ENCODE peak calls at places on chromosomes 2 and 18, in seven cellular contexts. M is SK-N-SH, Y is K562, C is GM12892, B is GM12878, K is HepG2, J is H1. P is an unnamed sample.

GRCh38 chr2:17958486-17959092 is 80.1 kb downstream of the KCNS3 start:
- DNase-seq in M (no peak), Y (no peak), C (no peak), B (no peak), K (no peak), J (no peak), P (no peak)

GRCh38 chr2:241314181-241314932 is 1.1 kb downstream of the HDLBP start:
- DNase-seq in M (no peak), Y (no peak), C (no peak), B (no peak), K (peak), J (no peak), P (no peak)

GRCh38 chr2:224023188-224023587 is 15.9 kb downstream of the SERPINE2 start:
- DNase-seq in M (no peak), Y (no peak), C (no peak), B (no peak), K (peak), J (no peak), P (no peak)

GRCh38 chr2:109132626-109133025 is 3.6 kb downstream of the SH3RF3 start:
- DNase-seq in M (no peak), Y (no peak), C (no peak), B (no peak), K (no peak), J (no peak), P (no peak)

GRCh38 chr2:176105078-176105726 is 1.9 kb upstream of the HOXD11 start:
- DNase-seq in M (no peak), Y (no peak), C (no peak), B (no peak), K (no peak), J (peak), P (no peak)

GRCh38 chr18:79754022-79754761 is 43.5 kb upstream of the KCNG2 start:
- DNase-seq in M (no peak), Y (no peak), C (no peak), B (no peak), K (no peak), J (no peak), P (no peak)

GRCh38 chr2:115560671-115561070 is 1118.2 kb downstream of the DPP10 start:
- DNase-seq in M (no peak), Y (no peak), C (no peak), B (no peak), K (no peak), J (no peak), P (no peak)

GRCh38 chr2:21396252-21396651 is 272.5 kb downstream of the TDRD15 start:
- DNase-seq in M (no peak), Y (no peak), C (no peak), B (no peak), K (no peak), J (no peak), P (no peak)

GRCh38 chr2:127572841-127573240 is 37.4 kb downstream of the MYO7B start:
- DNase-seq in M (no peak), Y (no peak), C (no peak), B (no peak), K (no peak), J (peak), P (no peak)

GRCh38 chr2:25073025-25073424 is 31.1 kb downstream of the EFR3B start:
- DNase-seq in M (no peak), Y (no peak), C (no peak), B (no peak), K (no peak), J (no peak), P (no peak)

GRCh38 chr2:195535911-195536522 is 121.0 kb upstream of the SLC39A10 start:
- DNase-seq in M (no peak), Y (peak), C (peak), B (peak), K (no peak), J (no peak), P (peak)

GRCh38 chr2:44944102-44944951 is 2.8 kb downstream of the SIX3 start:
- DNase-seq in M (peak), Y (no peak), C (no peak), B (no peak), K (no peak), J (peak), P (no peak)

GRCh38 chr2:166112193-166112605 is 15.6 kb downstream of the SCN1A start:
- DNase-seq in M (no peak), Y (no peak), C (no peak), B (no peak), K (no peak), J (no peak), P (no peak)

GRCh38 chr2:121791253-121791652 is 35.8 kb downstream of the TSN start:
- DNase-seq in M (no peak), Y (no peak), C (no peak), B (no peak), K (no peak), J (no peak), P (no peak)

GRCh38 chr2:239531456-239532304 is 130.9 kb upstream of the HDAC4 start:
- DNase-seq in M (peak), Y (no peak), C (no peak), B (no peak), K (no peak), J (no peak), P (no peak)

GRCh38 chr2:85806358-85807118 is 52.7 kb downstream of the ATOH8 start:
- DNase-seq in M (no peak), Y (no peak), C (no peak), B (no peak), K (peak), J (no peak), P (no peak)

GRCh38 chr2:60356346-60356745 is 197.1 kb downstream of the BCL11A start:
- DNase-seq in M (no peak), Y (no peak), C (no peak), B (no peak), K (no peak), J (no peak), P (no peak)

GRCh38 chr2:215601990-215602721 is 166.3 kb upstream of the FN1 start:
- DNase-seq in M (no peak), Y (no peak), C (no peak), B (no peak), K (no peak), J (no peak), P (no peak)

GRCh38 chr2:150586858-150587257 is 99.4 kb upstream of the RND3 start:
- DNase-seq in M (no peak), Y (no peak), C (no peak), B (no peak), K (peak), J (no peak), P (no peak)
- TF ChIP-seq TAF1 in M (no peak), Y (no peak), C (no peak), B (no peak), K (no peak), J (no peak), P (no peak)

GRCh38 chr2:230134496-230135073 is 65.9 kb upstream of the SLC16A14 start:
- DNase-seq in M (no peak), Y (peak), C (no peak), B (no peak), K (no peak), J (no peak), P (no peak)
- TF ChIP-seq POLR2AphosphoS5 in M (no peak), Y (no peak), C (no peak), B (no peak), K (no peak), J (no peak), P (no peak)

GRCh38 chr18:29749699-29750098 is 1292.8 kb downstream of the DSC3 start:
- DNase-seq in M (no peak), Y (no peak), C (no peak), B (no peak), K (no peak), J (no peak), P (no peak)
- TF ChIP-seq TAF1 in M (no peak), Y (no peak), C (no peak), B (no peak), K (no peak), J (no peak), P (no peak)

GRCh38 chr2:183339311-183339710 is 215.1 kb downstream of the NUP35 start:
- DNase-seq in M (no peak), Y (no peak), C (no peak), B (no peak), K (no peak), J (no peak), P (no peak)
- TF ChIP-seq POLR2AphosphoS5 in M (no peak), Y (no peak), C (no peak), B (no peak), K (no peak), J (no peak), P (no peak)

GRCh38 chr2:7023542-7023941 is 106.3 kb downstream of the RNF144A start:
- DNase-seq in M (no peak), Y (no peak), C (no peak), B (no peak), K (no peak), J (no peak), P (no peak)
- TF ChIP-seq TAF1 in M (no peak), Y (no peak), C (no peak), B (no peak), K (no peak), J (no peak), P (no peak)

GRCh38 chr18:2935438-2936192 is 77.3 kb downstream of the LPIN2 start:
- DNase-seq in M (no peak), Y (no peak), C (no peak), B (no peak), K (no peak), J (no peak), P (no peak)
- TF ChIP-seq POLR2AphosphoS5 in M (no peak), Y (no peak), C (no peak), B (no peak), K (no peak), J (no peak), P (no peak)

GRCh38 chr2:72887836-72888437 is 729 bp downstream of the SPR start:
- DNase-seq in M (peak), Y (peak), C (peak), B (no peak), K (peak), J (peak), P (peak)
- TF ChIP-seq TAF1 in M (no peak), Y (no peak), C (no peak), B (no peak), K (no peak), J (peak), P (no peak)

GRCh38 chr2:66853585-66853984 is 418.7 kb downstream of the MEIS1 start:
- DNase-seq in M (no peak), Y (no peak), C (no peak), B (no peak), K (no peak), J (no peak), P (no peak)
- TF ChIP-seq POLR2AphosphoS5 in M (no peak), Y (no peak), C (no peak), B (no peak), K (no peak), J (no peak), P (no peak)